ENCODE peak calls at places on chromosomes 13 and 19, in five cellular contexts. One of them, this sample, is unnamed.

GRCh38 chr13:38590796-38591507 is 95.9 kb upstream of the FREM2 start:
- DNase-seq in frontal cortex: no peak
- DNase-seq in neural progenitor cell: no peak
- DNase-seq in NCI-H1092: peak; percentile 90
- DNase-seq in amniotic stem cell: no peak
- DNase-seq in this sample: no peak

GRCh38 chr19:1251233-1251502 is 2.8 kb downstream of the MIDN start:
- DNase-seq in neural progenitor cell: peak; percentile 60
- DNase-seq in amniotic stem cell: no peak
- DNase-seq in frontal cortex: no peak
- DNase-seq in NCI-H1092: no peak
- DNase-seq in this sample: peak; percentile 76

GRCh38 chr13:29483211-29483610 is 112.3 kb downstream of the SLC7A1 start:
- DNase-seq in neural progenitor cell: no peak
- DNase-seq in amniotic stem cell: no peak
- DNase-seq in frontal cortex: no peak
- DNase-seq in NCI-H1092: no peak
- DNase-seq in this sample: no peak

GRCh38 chr19:6717441-6717971 is 2.9 kb downstream of the C3 start:
- DNase-seq in frontal cortex: no peak
- DNase-seq in NCI-H1092: no peak
- DNase-seq in amniotic stem cell: no peak
- DNase-seq in neural progenitor cell: no peak
- DNase-seq in this sample: no peak

GRCh38 chr19:35959040-35959967 is 23.1 kb downstream of the LRFN3 start:
- DNase-seq in amniotic stem cell: no peak
- DNase-seq in frontal cortex: peak; percentile 61
- DNase-seq in neural progenitor cell: peak; percentile 58
- DNase-seq in NCI-H1092: no peak
- DNase-seq in this sample: peak; percentile 32

GRCh38 chr19:615619-616018 is 17.7 kb downstream of the POLRMT start:
- DNase-seq in amniotic stem cell: no peak
- DNase-seq in NCI-H1092: no peak
- DNase-seq in neural progenitor cell: no peak
- DNase-seq in frontal cortex: no peak
- DNase-seq in this sample: no peak

GRCh38 chr19:23460656-23461055 is 65.4 kb upstream of the ZNF91 start:
- DNase-seq in NCI-H1092: no peak
- DNase-seq in frontal cortex: no peak
- DNase-seq in neural progenitor cell: no peak
- DNase-seq in amniotic stem cell: no peak
- DNase-seq in this sample: no peak

GRCh38 chr13:27141746-27142145 is 29.9 kb downstream of the USP12 start:
- DNase-seq in neural progenitor cell: no peak
- DNase-seq in amniotic stem cell: no peak
- DNase-seq in frontal cortex: no peak
- DNase-seq in NCI-H1092: no peak
- DNase-seq in this sample: no peak

GRCh38 chr19:16100524-16100923 is 11.2 kb upstream of the RAB8A start:
- DNase-seq in amniotic stem cell: no peak
- DNase-seq in neural progenitor cell: no peak
- DNase-seq in frontal cortex: no peak
- DNase-seq in NCI-H1092: no peak
- DNase-seq in this sample: no peak

GRCh38 chr13:20134732-20135131 is 26.1 kb downstream of the GJA3 start:
- DNase-seq in amniotic stem cell: no peak
- DNase-seq in NCI-H1092: no peak
- DNase-seq in frontal cortex: no peak
- DNase-seq in neural progenitor cell: no peak
- DNase-seq in this sample: no peak

GRCh38 chr19:21970466-21970865 is 40.3 kb downstream of the ZNF208 start:
- DNase-seq in amniotic stem cell: no peak
- DNase-seq in NCI-H1092: no peak
- DNase-seq in neural progenitor cell: no peak
- DNase-seq in frontal cortex: no peak
- DNase-seq in this sample: no peak

GRCh38 chr19:16887353-16888265 is 1.2 kb upstream of the F2RL3 start:
- DNase-seq in neural progenitor cell: no peak
- DNase-seq in amniotic stem cell: no peak
- DNase-seq in frontal cortex: no peak
- DNase-seq in NCI-H1092: no peak
- DNase-seq in this sample: no peak

GRCh38 chr19:2469102-2469914 is 6.6 kb upstream of the GADD45B start:
- DNase-seq in frontal cortex: no peak
- DNase-seq in NCI-H1092: no peak
- DNase-seq in neural progenitor cell: no peak
- DNase-seq in amniotic stem cell: no peak
- DNase-seq in this sample: no peak

GRCh38 chr19:51807111-51807701 is 12.2 kb downstream of the FPR3 start:
- DNase-seq in frontal cortex: no peak
- DNase-seq in NCI-H1092: no peak
- DNase-seq in amniotic stem cell: no peak
- DNase-seq in neural progenitor cell: no peak
- DNase-seq in this sample: no peak

GRCh38 chr19:41265376-41266153 is 1.4 kb downstream of the HNRNPUL1 start:
- DNase-seq in NCI-H1092: no peak
- DNase-seq in amniotic stem cell: no peak
- DNase-seq in frontal cortex: no peak
- DNase-seq in neural progenitor cell: peak; percentile 26
- DNase-seq in this sample: peak; percentile 57

GRCh38 chr13:40420160-40420740 is 246.2 kb downstream of the FOXO1 start:
- DNase-seq in NCI-H1092: no peak
- DNase-seq in neural progenitor cell: no peak
- DNase-seq in frontal cortex: no peak
- DNase-seq in amniotic stem cell: no peak
- DNase-seq in this sample: peak; percentile 22

GRCh38 chr13:42041017-42041683 is 7.3 kb upstream of the DGKH start:
- DNase-seq in neural progenitor cell: peak; percentile 68
- DNase-seq in NCI-H1092: peak; percentile 32
- DNase-seq in amniotic stem cell: peak; percentile 28
- DNase-seq in frontal cortex: peak; percentile 45
- DNase-seq in this sample: peak; percentile 70

GRCh38 chr13:41306271-41307150 is 4.6 kb upstream of the NAA16 start:
- DNase-seq in NCI-H1092: no peak
- DNase-seq in neural progenitor cell: no peak
- DNase-seq in amniotic stem cell: no peak
- DNase-seq in frontal cortex: no peak
- DNase-seq in this sample: peak; percentile 17

GRCh38 chr13:61531383-61532065 is 115.9 kb upstream of the PCDH20 start:
- DNase-seq in amniotic stem cell: no peak
- DNase-seq in frontal cortex: no peak
- DNase-seq in NCI-H1092: no peak
- DNase-seq in neural progenitor cell: no peak
- DNase-seq in this sample: no peak

GRCh38 chr19:5149508-5149907 is 180.6 kb downstream of the KDM4B start:
- DNase-seq in neural progenitor cell: no peak
- DNase-seq in frontal cortex: no peak
- DNase-seq in NCI-H1092: no peak
- DNase-seq in amniotic stem cell: no peak
- DNase-seq in this sample: no peak

GRCh38 chr13:26050568-26051230 is 1.1 kb downstream of the SHISA2 start:
- DNase-seq in amniotic stem cell: no peak
- DNase-seq in frontal cortex: peak; percentile 33
- DNase-seq in NCI-H1092: peak; percentile 54
- DNase-seq in neural progenitor cell: peak; percentile 77
- DNase-seq in this sample: peak; percentile 91

GRCh38 chr13:24159921-24160324 is 597 bp upstream of the SPATA13 start:
- DNase-seq in NCI-H1092: no peak
- DNase-seq in neural progenitor cell: peak; percentile 41
- DNase-seq in frontal cortex: no peak
- DNase-seq in amniotic stem cell: no peak
- DNase-seq in this sample: peak; percentile 60

GRCh38 chr19:4233282-4233853 is 4.0 kb downstream of the EBI3 start:
- DNase-seq in frontal cortex: no peak
- DNase-seq in NCI-H1092: no peak
- DNase-seq in neural progenitor cell: peak; percentile 52
- DNase-seq in amniotic stem cell: no peak
- DNase-seq in this sample: peak; percentile 54

GRCh38 chr13:114025432-114026127 is 51.7 kb upstream of the C13orf46 start:
- DNase-seq in NCI-H1092: peak; percentile 23
- DNase-seq in frontal cortex: peak; percentile 65
- DNase-seq in amniotic stem cell: no peak
- DNase-seq in neural progenitor cell: peak; percentile 38
- DNase-seq in this sample: peak; percentile 95

GRCh38 chr13:50613356-50613831 is 230.1 kb downstream of the DLEU7 start:
- DNase-seq in NCI-H1092: no peak
- DNase-seq in amniotic stem cell: no peak
- DNase-seq in neural progenitor cell: no peak
- DNase-seq in frontal cortex: no peak
- DNase-seq in this sample: no peak

GRCh38 chr13:62626771-62627170 is 1211.1 kb upstream of the PCDH20 start:
- DNase-seq in NCI-H1092: no peak
- DNase-seq in amniotic stem cell: no peak
- DNase-seq in neural progenitor cell: peak; percentile 30
- DNase-seq in frontal cortex: no peak
- DNase-seq in this sample: no peak

GRCh38 chr13:34502011-34502410 is 440.1 kb upstream of the NBEA start:
- DNase-seq in neural progenitor cell: no peak
- DNase-seq in amniotic stem cell: no peak
- DNase-seq in frontal cortex: no peak
- DNase-seq in NCI-H1092: no peak
- DNase-seq in this sample: no peak

GRCh38 chr13:91702411-91702810 is 304.0 kb downstream of the GPC5 start:
- DNase-seq in frontal cortex: no peak
- DNase-seq in amniotic stem cell: no peak
- DNase-seq in neural progenitor cell: no peak
- DNase-seq in NCI-H1092: no peak
- DNase-seq in this sample: no peak

GRCh38 chr13:98020271-98020670 is 66.8 kb downstream of the IPO5 start:
- DNase-seq in frontal cortex: no peak
- DNase-seq in neural progenitor cell: no peak
- DNase-seq in amniotic stem cell: no peak
- DNase-seq in NCI-H1092: no peak
- DNase-seq in this sample: no peak

GRCh38 chr19:18208098-18208951 is 4.5 kb upstream of the RAB3A start:
- DNase-seq in amniotic stem cell: peak; percentile 32
- DNase-seq in frontal cortex: no peak
- DNase-seq in neural progenitor cell: peak; percentile 57
- DNase-seq in NCI-H1092: no peak
- DNase-seq in this sample: peak; percentile 80

GRCh38 chr13:61170791-61171330 is 244.8 kb downstream of the PCDH20 start:
- DNase-seq in NCI-H1092: no peak
- DNase-seq in frontal cortex: no peak
- DNase-seq in neural progenitor cell: no peak
- DNase-seq in amniotic stem cell: no peak
- DNase-seq in this sample: no peak

GRCh38 chr19:48695743-48696352 is at the start of gene FUT2:
- DNase-seq in amniotic stem cell: no peak
- DNase-seq in NCI-H1092: no peak
- DNase-seq in frontal cortex: no peak
- DNase-seq in neural progenitor cell: peak; percentile 41
- DNase-seq in this sample: no peak

GRCh38 chr19:30049844-30050667 is 108.0 kb downstream of the URI1 start:
- DNase-seq in frontal cortex: no peak
- DNase-seq in NCI-H1092: no peak
- DNase-seq in neural progenitor cell: no peak
- DNase-seq in amniotic stem cell: no peak
- DNase-seq in this sample: peak; percentile 15

GRCh38 chr19:3176715-3177501 is 1.7 kb upstream of the S1PR4 start:
- DNase-seq in amniotic stem cell: peak; percentile 22
- DNase-seq in NCI-H1092: no peak
- DNase-seq in neural progenitor cell: no peak
- DNase-seq in frontal cortex: no peak
- DNase-seq in this sample: no peak

GRCh38 chr19:33207040-33207620 is 13.0 kb downstream of the LRP3 start:
- DNase-seq in NCI-H1092: no peak
- DNase-seq in amniotic stem cell: no peak
- DNase-seq in neural progenitor cell: no peak
- DNase-seq in frontal cortex: no peak
- DNase-seq in this sample: no peak

GRCh38 chr19:33688657-33688992 is 66.9 kb downstream of the CHST8 start:
- DNase-seq in neural progenitor cell: no peak
- DNase-seq in frontal cortex: no peak
- DNase-seq in NCI-H1092: no peak
- DNase-seq in amniotic stem cell: no peak
- DNase-seq in this sample: no peak

GRCh38 chr19:17302391-17303166 is 646 bp downstream of the ABHD8 start:
- DNase-seq in amniotic stem cell: no peak
- DNase-seq in neural progenitor cell: peak; percentile 42
- DNase-seq in frontal cortex: no peak
- DNase-seq in NCI-H1092: no peak
- DNase-seq in this sample: peak; percentile 75

GRCh38 chr19:7526093-7526929 is 3.9 kb downstream of the MCOLN1 start:
- DNase-seq in neural progenitor cell: no peak
- DNase-seq in frontal cortex: no peak
- DNase-seq in NCI-H1092: no peak
- DNase-seq in amniotic stem cell: no peak
- DNase-seq in this sample: no peak

GRCh38 chr13:95834134-95834765 is 157.3 kb downstream of the DNAJC3 start:
- DNase-seq in amniotic stem cell: peak; percentile 23
- DNase-seq in neural progenitor cell: peak; percentile 76
- DNase-seq in NCI-H1092: peak; percentile 47
- DNase-seq in frontal cortex: peak; percentile 45
- DNase-seq in this sample: peak; percentile 88

GRCh38 chr13:51643882-51644281 is 59.6 kb downstream of the WDFY2 start:
- DNase-seq in neural progenitor cell: no peak
- DNase-seq in amniotic stem cell: peak; percentile 76
- DNase-seq in frontal cortex: no peak
- DNase-seq in NCI-H1092: no peak
- DNase-seq in this sample: no peak